ENCODE peak calls at places on chromosome 16, in six cellular contexts. One of them, this sample, is unnamed.

GRCh38 chr16:5005916-5006315 is 27.8 kb downstream of the NAGPA start:
- DNase-seq in AG09319: no peak
- DNase-seq in RPMI8226: no peak
- DNase-seq in epithelial cell of esophagus: no peak
- DNase-seq in fibroblast of lung: no peak
- DNase-seq in NAMALWA: no peak
- DNase-seq in this sample: no peak

GRCh38 chr16:85935957-85936760 is 37.2 kb downstream of the IRF8 start:
- DNase-seq in AG09319: no peak
- DNase-seq in RPMI8226: peak; percentile 72
- DNase-seq in epithelial cell of esophagus: no peak
- DNase-seq in fibroblast of lung: peak; percentile 35
- DNase-seq in NAMALWA: peak; percentile 70
- DNase-seq in this sample: peak; percentile 52

GRCh38 chr16:1863681-1864460 is 8.1 kb downstream of the MEIOB start:
- DNase-seq in AG09319: peak; percentile 7
- DNase-seq in RPMI8226: peak; percentile 58
- DNase-seq in epithelial cell of esophagus: peak; percentile 51
- DNase-seq in fibroblast of lung: peak; percentile 33
- DNase-seq in NAMALWA: peak; percentile 62
- DNase-seq in this sample: peak; percentile 55

GRCh38 chr16:2213817-2214720 is 571 bp downstream of the PGP start:
- DNase-seq in AG09319: no peak
- DNase-seq in RPMI8226: peak; percentile 54
- DNase-seq in epithelial cell of esophagus: no peak
- DNase-seq in fibroblast of lung: no peak
- DNase-seq in NAMALWA: peak; percentile 41
- DNase-seq in this sample: no peak

GRCh38 chr16:79609861-79610260 is 9.3 kb upstream of the MAF start:
- DNase-seq in AG09319: no peak
- DNase-seq in RPMI8226: peak; percentile 95
- DNase-seq in epithelial cell of esophagus: peak; percentile 49
- DNase-seq in fibroblast of lung: no peak
- DNase-seq in NAMALWA: no peak
- DNase-seq in this sample: no peak

GRCh38 chr16:53566568-53566967 is 63.6 kb upstream of the AKTIP start:
- DNase-seq in AG09319: no peak
- DNase-seq in RPMI8226: no peak
- DNase-seq in epithelial cell of esophagus: no peak
- DNase-seq in fibroblast of lung: no peak
- DNase-seq in NAMALWA: no peak
- DNase-seq in this sample: no peak

GRCh38 chr16:87138316-87138715 is 178.9 kb downstream of the C16orf95 start:
- DNase-seq in AG09319: no peak
- DNase-seq in RPMI8226: no peak
- DNase-seq in epithelial cell of esophagus: no peak
- DNase-seq in fibroblast of lung: no peak
- DNase-seq in NAMALWA: no peak
- DNase-seq in this sample: no peak

GRCh38 chr16:83045790-83046189 is 419.0 kb downstream of the CDH13 start:
- DNase-seq in AG09319: no peak
- DNase-seq in RPMI8226: no peak
- DNase-seq in epithelial cell of esophagus: no peak
- DNase-seq in fibroblast of lung: no peak
- DNase-seq in NAMALWA: no peak
- DNase-seq in this sample: no peak

GRCh38 chr16:46980926-46981325 is 7.5 kb upstream of the DNAJA2 start:
- DNase-seq in AG09319: no peak
- DNase-seq in RPMI8226: no peak
- DNase-seq in epithelial cell of esophagus: no peak
- DNase-seq in fibroblast of lung: no peak
- DNase-seq in NAMALWA: no peak
- DNase-seq in this sample: no peak